ENCODE peak calls at places on chromosomes 12 and 14, in four cellular contexts. U, P, X and N are unnamed samples.

GRCh38 chr12:90020006-90020405 is 311.4 kb upstream of the ATP2B1 start:
- DNase-seq in U (no peak), P (no peak), X (no peak), N (no peak)

GRCh38 chr14:63972323-63972932 is 119.6 kb downstream of the SYNE2 start:
- DNase-seq in U (no peak), P (no peak), X (no peak), N (no peak)

GRCh38 chr12:97899956-97900355 is 437.4 kb downstream of the RMST start:
- DNase-seq in U (no peak), P (no peak), X (no peak), N (no peak)

GRCh38 chr12:59322473-59322872 is 273.4 kb upstream of the SLC16A7 start:
- DNase-seq in U (no peak), P (no peak), X (no peak), N (no peak)

GRCh38 chr14:93105362-93105761 is 10.4 kb downstream of the ITPK1 start:
- DNase-seq in U (peak; percentile 48), P (no peak), X (peak; percentile 39), N (no peak)

GRCh38 chr14:95664546-95664945 is 21.7 kb upstream of the TCL1B start:
- DNase-seq in U (no peak), P (no peak), X (no peak), N (no peak)

GRCh38 chr12:120928864-120929652 is 24.9 kb upstream of the SPPL3 start:
- DNase-seq in U (no peak), P (no peak), X (no peak), N (no peak)

GRCh38 chr12:111195316-111195715 is 173.6 kb downstream of the PHETA1 start:
- DNase-seq in U (no peak), P (no peak), X (no peak), N (no peak)

GRCh38 chr12:40375076-40375475 is 150.3 kb downstream of the LRRK2 start:
- DNase-seq in U (no peak), P (no peak), X (no peak), N (no peak)

GRCh38 chr14:52272375-52272774 is 4.9 kb downstream of the PTGDR start:
- DNase-seq in U (no peak), P (no peak), X (no peak), N (no peak)

GRCh38 chr12:27347779-27348178 is 15.1 kb downstream of the BMAL2 start:
- DNase-seq in U (no peak), P (no peak), X (no peak), N (no peak)

GRCh38 chr12:49872781-49873181 is 29.9 kb upstream of the BCDIN3D start:
- DNase-seq in U (no peak), P (no peak), X (no peak), N (no peak)

GRCh38 chr12:176321-177181 is 37.4 kb downstream of the SLC6A12 start:
- DNase-seq in U (no peak), P (no peak), X (peak; percentile 47), N (no peak)

GRCh38 chr14:92850492-92850891 is 56.4 kb downstream of the GOLGA5 start:
- DNase-seq in U (no peak), P (no peak), X (no peak), N (no peak)

GRCh38 chr12:26651566-26652188 is 181.3 kb downstream of the ITPR2 start:
- DNase-seq in U (no peak), P (no peak), X (peak; percentile 76), N (no peak)

GRCh38 chr14:55609681-55610080 is 29.7 kb downstream of the KTN1 start:
- DNase-seq in U (no peak), P (no peak), X (no peak), N (no peak)

GRCh38 chr14:53152627-53152908 is 555 bp downstream of the DDHD1 start:
- DNase-seq in U (no peak), P (no peak), X (no peak), N (no peak)

GRCh38 chr12:25769076-25769945 is 189.2 kb upstream of the RASSF8 start:
- DNase-seq in U (no peak), P (no peak), X (peak; percentile 56), N (no peak)

GRCh38 chr14:57227083-57227482 is 41.6 kb downstream of the EXOC5 start:
- DNase-seq in U (no peak), P (no peak), X (no peak), N (no peak)

GRCh38 chr12:54935235-54935951 is 49.2 kb downstream of the TESPA1 start:
- DNase-seq in U (no peak), P (peak; percentile 71), X (peak; percentile 36), N (no peak)

GRCh38 chr12:32307352-32307751 is 92.0 kb upstream of the FGD4 start:
- DNase-seq in U (no peak), P (no peak), X (no peak), N (no peak)

GRCh38 chr14:50447491-50447890 is 50.8 kb upstream of the CDKL1 start:
- DNase-seq in U (no peak), P (no peak), X (no peak), N (no peak)

GRCh38 chr14:90774316-90774715 is 41.9 kb downstream of the TTC7B start:
- DNase-seq in U (no peak), P (no peak), X (no peak), N (no peak)

GRCh38 chr14:68919129-68919927 is 59.8 kb downstream of the ACTN1 start:
- DNase-seq in U (no peak), P (no peak), X (no peak), N (no peak)

GRCh38 chr12:93677195-93678064 is at the start of gene CRADD:
- DNase-seq in U (peak; percentile 67), P (peak; percentile 97), X (peak; percentile 89), N (peak; percentile 81)

GRCh38 chr12:124586756-124587155 is 19.3 kb upstream of the NCOR2 start:
- DNase-seq in U (no peak), P (no peak), X (no peak), N (no peak)

GRCh38 chr12:108672054-108672453 is 38.4 kb upstream of the SELPLG start:
- DNase-seq in U (no peak), P (no peak), X (no peak), N (no peak)

GRCh38 chr12:67650127-67650495 is 1.6 kb downstream of the DYRK2 start:
- DNase-seq in U (no peak), P (no peak), X (no peak), N (no peak)

GRCh38 chr14:36773558-36773957 is 111.9 kb downstream of the PAX9 start:
- DNase-seq in U (no peak), P (no peak), X (no peak), N (no peak)

GRCh38 chr14:103518416-103519042 is 4.1 kb downstream of the CKB start:
- DNase-seq in U (peak; percentile 71), P (no peak), X (peak; percentile 80), N (peak; percentile 49)

GRCh38 chr14:68665792-68666195 is 127.1 kb downstream of the ZFP36L1 start:
- DNase-seq in U (no peak), P (no peak), X (peak; percentile 16), N (no peak)

GRCh38 chr12:40010899-40011774 is 94.7 kb downstream of the SLC2A13 start:
- DNase-seq in U (no peak), P (peak; percentile 61), X (peak; percentile 75), N (no peak)

GRCh38 chr14:20587489-20588154 is at the start of gene RNASE11:
- DNase-seq in U (no peak), P (no peak), X (no peak), N (no peak)

GRCh38 chr12:124847675-124848074 is 16.0 kb downstream of the SCARB1 start:
- DNase-seq in U (no peak), P (no peak), X (peak; percentile 60), N (no peak)

DNA sequence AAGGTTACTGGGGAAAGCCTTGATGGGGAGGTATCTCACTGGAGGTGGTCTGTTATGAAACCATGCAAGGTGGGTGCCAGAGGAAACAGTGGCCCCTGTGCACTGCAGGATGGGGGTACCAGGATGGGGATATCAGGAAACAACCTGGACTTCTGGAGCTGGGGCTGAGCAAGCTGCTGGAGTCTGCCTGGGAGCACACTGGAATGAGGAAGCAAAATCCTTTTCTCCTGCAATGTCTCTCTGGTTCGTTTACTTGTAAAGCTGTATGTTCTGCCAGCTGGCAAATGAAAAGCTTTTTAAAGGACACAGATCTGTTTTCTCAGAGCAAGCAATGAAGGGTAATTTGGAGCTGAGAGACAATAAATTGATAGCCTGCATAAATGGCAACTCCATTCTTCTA is 23.2 kb upstream of the SERPINA1 start:
- DNase-seq in U (no peak), P (no peak), X (no peak), N (no peak)
- H3K9me3 ChIP-seq in U (peaks cover 12% of the 10 kb centered on the region), P (no peaks in the 10 kb centered on the region), X (peaks cover 4% of the 10 kb centered on the region), N (no peaks in the 10 kb centered on the region)

DNA sequence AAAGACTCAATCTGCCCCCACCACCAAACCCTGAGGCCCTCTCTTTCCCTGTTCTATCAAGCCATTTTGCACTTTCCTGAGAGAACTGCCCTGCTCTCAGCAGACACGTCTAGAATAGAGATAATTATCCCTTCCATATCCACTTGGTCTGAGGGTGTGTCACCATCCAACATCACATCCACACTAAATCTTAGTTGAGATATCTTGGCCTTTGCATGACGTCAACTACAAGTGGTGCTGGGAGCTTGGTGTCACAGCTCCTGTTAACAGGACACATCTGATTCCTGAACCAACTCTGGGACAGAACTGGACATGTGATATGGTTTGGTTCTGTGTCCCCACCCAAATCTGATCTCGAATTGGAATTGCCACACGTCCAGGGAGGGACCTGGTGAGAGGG is 1109.2 kb downstream of the TMEM121 start:
- DNase-seq in U (no peak), P (no peak), X (no peak), N (no peak)
- H3K9me3 ChIP-seq in U (no peaks in the 10 kb centered on the region), P (no peaks in the 10 kb centered on the region), X (no peaks in the 10 kb centered on the region), N (no peaks in the 10 kb centered on the region)

DNA sequence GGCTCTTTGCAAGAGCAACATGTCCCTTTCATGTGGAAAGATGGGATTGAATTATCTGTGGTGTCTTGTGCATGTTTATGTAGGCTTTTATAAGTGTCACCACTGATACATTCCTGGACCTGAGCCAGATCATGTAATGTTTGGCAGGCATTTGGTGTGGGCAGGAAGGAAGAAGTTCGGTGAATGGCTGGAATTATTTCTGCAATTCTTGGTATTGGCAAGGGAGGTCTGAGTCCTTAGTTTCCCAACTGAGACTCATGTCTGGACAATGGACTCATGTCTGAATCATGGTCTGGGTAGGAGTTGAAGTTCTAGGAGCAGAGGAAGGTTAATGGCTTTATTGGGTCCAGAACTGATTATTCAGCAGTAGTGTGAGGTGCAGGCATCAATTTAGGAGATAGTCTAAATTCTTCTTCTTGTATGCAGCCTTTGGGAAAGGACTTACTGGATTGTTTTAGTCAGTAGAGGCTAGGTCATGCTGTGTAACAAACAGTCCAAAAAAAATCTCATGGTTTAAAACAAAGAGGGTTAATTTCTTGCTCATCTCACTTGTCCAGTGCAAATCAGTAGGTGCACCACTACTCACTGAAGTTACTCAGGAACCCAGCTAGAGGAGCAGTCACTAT is 186.5 kb upstream of the LHX5 start:
- DNase-seq in U (no peak), P (no peak), X (no peak), N (no peak)
- H3K9me3 ChIP-seq in U (no peaks in the 10 kb centered on the region), P (no peaks in the 10 kb centered on the region), X (no peaks in the 10 kb centered on the region), N (no peaks in the 10 kb centered on the region)

GRCh38 chr12:132904718-132905328 is 17.4 kb upstream of the CHFR start:
- DNase-seq in U (peak; percentile 79), P (peak; percentile 83), X (peak; percentile 75), N (peak; percentile 81)

GRCh38 chr12:132909030-132909368 is 21.6 kb upstream of the CHFR start:
- DNase-seq in U (no peak), P (no peak), X (no peak), N (no peak)

GRCh38 chr12:132908145-132909029 is 21.0 kb upstream of the CHFR start:
- DNase-seq in U (peak; percentile 93), P (peak; percentile 99), X (peak; percentile 94), N (peak; percentile 91)

DNA sequence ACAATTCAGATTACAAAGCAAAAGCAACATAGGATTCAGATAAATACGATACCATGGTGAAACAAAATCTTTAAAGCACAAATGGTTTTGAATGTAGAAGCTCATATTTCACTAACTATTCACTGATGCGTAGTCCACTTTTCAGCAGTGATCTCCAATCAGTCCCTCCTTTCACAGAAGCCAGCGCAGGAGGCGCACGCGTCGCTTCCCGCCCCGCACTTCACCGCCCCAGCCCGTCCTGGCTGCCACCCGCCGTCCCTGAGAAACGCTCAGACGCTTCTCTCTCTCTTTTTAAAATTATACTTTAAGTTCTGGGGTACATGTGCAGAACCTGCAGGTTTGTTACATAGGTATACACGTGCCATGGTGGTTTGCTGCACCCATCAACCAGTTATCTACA is 19.8 kb upstream of the CHFR start:
- DNase-seq in U (no peak), P (no peak), X (no peak), N (no peak)
- H3K9me3 ChIP-seq in U (peaks cover 28% of the 10 kb centered on the region), P (no peaks in the 10 kb centered on the region), X (peaks cover 3% of the 10 kb centered on the region), N (no peaks in the 10 kb centered on the region)